ENCODE peak calls at places on chromosomes 3 and 15, in four cellular contexts. E, P, B and C are unnamed samples.

GRCh38 chr3:150605998-150606641 is 3.0 kb downstream of the SELENOT start:
- DNase-seq in B (no peak), P (no peak), E (no peak), C (no peak)

GRCh38 chr3:142947352-142947751 is 16.1 kb downstream of the PAQR9 start:
- DNase-seq in P (no peak), B (peak), E (no peak), C (no peak)

GRCh38 chr3:116276637-116277036 is 168.7 kb downstream of the LSAMP start:
- DNase-seq in E (no peak), P (no peak), B (no peak), C (no peak)

GRCh38 chr15:89662893-89663673 is 7.8 kb upstream of the KIF7 start:
- DNase-seq in B (no peak), P (no peak), E (no peak), C (no peak)

GRCh38 chr3:49906004-49906860 is 2.6 kb upstream of the MST1R start:
- DNase-seq in B (peak), P (no peak), E (peak), C (peak)

GRCh38 chr15:55031732-55032131 is 165.0 kb downstream of the RSL24D1 start:
- DNase-seq in B (no peak), E (no peak), P (no peak), C (no peak)

GRCh38 chr3:23170306-23170705 is 32.8 kb upstream of the UBE2E2 start:
- DNase-seq in B (no peak), P (no peak), E (no peak), C (no peak)

GRCh38 chr15:82021021-82021420 is 24.8 kb downstream of the MEX3B start:
- DNase-seq in B (no peak), P (no peak), E (no peak), C (no peak)

GRCh38 chr15:36544518-36545383 is 34.7 kb upstream of the CDIN1 start:
- DNase-seq in P (no peak), B (no peak), E (no peak), C (no peak)

GRCh38 chr3:139756529-139757103 is 78.8 kb upstream of the NMNAT3 start:
- DNase-seq in B (no peak), P (no peak), E (no peak), C (no peak)

GRCh38 chr15:38073278-38073930 is 139.0 kb downstream of the TMCO5A start:
- DNase-seq in P (no peak), E (no peak), B (no peak), C (peak)

GRCh38 chr15:57662802-57663201 is 43.7 kb upstream of the POLR2M start:
- DNase-seq in E (no peak), P (no peak), B (no peak), C (no peak)

GRCh38 chr3:63351159-63352007 is 73.3 kb downstream of the SYNPR start:
- DNase-seq in B (peak), P (peak), E (peak), C (peak)

GRCh38 chr15:38017721-38018120 is 83.3 kb downstream of the TMCO5A start:
- DNase-seq in E (no peak), P (peak), B (no peak), C (no peak)

GRCh38 chr3:100891033-100891432 is 102.2 kb downstream of the ABI3BP start:
- DNase-seq in B (no peak), E (no peak), P (no peak), C (no peak)

GRCh38 chr15:63238796-63239195 is 38.6 kb upstream of the APH1B start:
- DNase-seq in B (no peak), P (peak), E (peak), C (no peak)

GRCh38 chr3:197082871-197083270 is 53.3 kb upstream of the MELTF start:
- DNase-seq in P (no peak), B (no peak), E (no peak), C (no peak)

GRCh38 chr3:126985143-126985985 is 2.4 kb downstream of the PLXNA1 start:
- DNase-seq in B (peak), E (no peak), P (no peak), C (no peak)

GRCh38 chr15:100704281-100705055 is 102.1 kb downstream of the ASB7 start:
- DNase-seq in E (no peak), B (no peak), P (no peak), C (no peak)

GRCh38 chr15:72237286-72238224 is 6.6 kb upstream of the PKM start:
- DNase-seq in P (peak), B (peak), E (peak), C (peak)

GRCh38 chr3:40247714-40248113 is 61.8 kb upstream of the EIF1B start:
- DNase-seq in B (no peak), P (no peak), E (no peak), C (no peak)

GRCh38 chr3:152222327-152222726 is 46.4 kb upstream of the MBNL1 start:
- DNase-seq in P (no peak), B (no peak), E (no peak), C (no peak)

GRCh38 chr3:143974877-143975238 is 3.2 kb downstream of the DIPK2A start:
- DNase-seq in B (no peak), P (no peak), E (peak), C (no peak)

GRCh38 chr3:66047321-66048050 is 8.8 kb upstream of the MAGI1 start:
- DNase-seq in P (no peak), E (no peak), B (no peak), C (peak)

GRCh38 chr3:155335955-155336354 is 42.5 kb upstream of the STRIT1 start:
- DNase-seq in B (no peak), E (no peak), P (peak), C (no peak)

GRCh38 chr3:16338999-16339398 is 74.0 kb downstream of the OXNAD1 start:
- DNase-seq in E (no peak), P (no peak), B (no peak), C (peak)

GRCh38 chr3:47011371-47011770 is 31.9 kb downstream of the NBEAL2 start:
- DNase-seq in E (no peak), B (no peak), P (no peak), C (no peak)

GRCh38 chr15:41797194-41797593 is 22.9 kb downstream of the MAPKBP1 start:
- DNase-seq in P (no peak), B (no peak), E (no peak), C (no peak)

GRCh38 chr15:40787344-40787841 is 17.6 kb downstream of the C15orf62 start:
- DNase-seq in B (no peak), E (no peak), P (no peak), C (no peak)

GRCh38 chr15:85539491-85539890 is 159.1 kb downstream of the AKAP13 start:
- DNase-seq in E (no peak), P (no peak), B (no peak), C (no peak)

GRCh38 chr3:42503251-42503924 is 945 bp downstream of the VIPR1 start:
- DNase-seq in E (no peak), P (no peak), B (no peak), C (no peak)

GRCh38 chr3:6549296-6549695 is 311.6 kb upstream of the GRM7 start:
- DNase-seq in P (no peak), B (no peak), E (no peak), C (no peak)

GRCh38 chr15:93942140-93942808 is 289.1 kb upstream of the MCTP2 start:
- DNase-seq in B (no peak), P (no peak), E (no peak), C (no peak)
- TF ChIP-seq NFIC in B (no peak), P (no peak), E (no peak), C (no peak)

GRCh38 chr3:111571272-111571671 is 23.9 kb downstream of the ZBED2 start:
- DNase-seq in B (no peak), E (no peak), P (no peak), C (no peak)
- TF ChIP-seq NFIC in B (no peak), E (no peak), P (no peak), C (no peak)

GRCh38 chr3:24287728-24288450 is 206.8 kb downstream of the THRB start:
- DNase-seq in B (no peak), P (no peak), E (no peak), C (no peak)
- TF ChIP-seq NFIC in B (no peak), P (no peak), E (no peak), C (no peak)

GRCh38 chr15:31157644-31158069 is 56.1 kb upstream of the TRPM1 start:
- DNase-seq in P (no peak), B (no peak), E (no peak), C (peak)
- TF ChIP-seq NFIC in P (no peak), B (no peak), E (no peak), C (peak)

DNA sequence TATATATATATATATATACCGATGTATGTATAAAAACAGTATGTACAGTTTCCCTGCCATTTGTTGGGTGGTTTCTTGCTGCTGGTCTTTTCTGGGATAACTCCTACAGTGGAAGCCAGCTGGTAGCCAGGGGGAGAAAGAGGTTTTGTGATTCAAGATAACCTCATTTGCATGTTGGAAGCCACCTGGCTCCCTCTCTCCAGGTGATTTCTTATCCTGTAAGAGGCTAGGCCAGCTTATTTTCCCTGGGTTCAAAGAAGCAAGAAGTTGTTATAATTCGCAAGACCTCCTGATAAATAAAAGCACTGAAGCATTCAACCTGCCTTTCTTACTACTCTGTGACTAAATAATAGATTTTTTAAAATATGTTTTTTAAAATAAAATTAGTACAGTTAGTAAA is 443.3 kb downstream of the VGLL3 start:
- DNase-seq in P (no peak), B (no peak), E (no peak), C (no peak)
- TF ChIP-seq NFIC in P (no peak), B (no peak), E (no peak), C (no peak)

DNA sequence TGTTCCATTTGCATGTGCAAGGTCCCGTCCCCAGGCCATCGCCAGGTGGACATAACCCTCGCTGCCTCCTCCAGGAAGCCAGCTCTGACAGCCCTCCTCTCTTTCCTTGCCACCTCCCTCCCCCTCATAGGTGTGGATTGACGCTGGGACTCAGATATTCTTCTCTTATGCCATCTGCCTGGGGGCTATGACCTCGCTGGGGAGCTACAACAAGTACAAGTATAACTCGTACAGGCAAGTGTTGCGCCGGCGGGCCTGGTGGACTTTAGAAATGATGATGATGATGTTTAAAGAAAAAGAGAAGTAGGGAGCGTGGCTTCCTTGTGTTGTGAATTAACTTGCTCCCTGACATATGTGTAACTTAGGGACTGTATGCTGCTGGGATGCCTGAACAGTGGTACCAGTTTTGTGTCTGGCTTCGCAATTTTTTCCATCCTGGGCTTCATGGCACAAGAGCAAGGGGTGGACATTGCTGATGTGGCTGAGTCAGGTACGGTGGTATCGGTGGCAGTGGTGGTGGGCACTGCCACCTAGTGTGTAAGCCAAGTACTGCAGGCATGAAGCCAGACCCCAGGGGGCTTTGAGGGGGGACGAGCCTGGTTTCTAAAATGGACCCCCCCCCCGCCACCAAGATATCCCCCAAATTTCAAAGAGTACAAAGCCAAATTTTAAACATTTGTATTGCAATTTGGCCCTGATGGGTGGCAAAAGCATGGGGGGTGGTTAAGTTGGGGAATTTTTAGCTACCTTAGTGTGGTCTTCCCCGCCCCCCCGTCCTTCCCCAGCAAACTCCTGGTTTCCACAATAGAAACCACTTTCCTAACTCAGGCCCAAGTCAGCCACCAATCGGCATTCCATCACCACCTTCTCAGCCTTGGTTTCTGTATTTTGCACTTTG is 65.6 kb downstream of the SLC6A6 start:
- DNase-seq in E (peak), B (peak), P (no peak), C (peak)
- TF ChIP-seq NFIC in E (no peak), B (no peak), P (no peak), C (no peak)

GRCh38 chr3:146502887-146503458 is 33.6 kb upstream of the PLSCR2 start:
- DNase-seq in B (no peak), P (no peak), E (no peak), C (no peak)

GRCh38 chr3:146504546-146505197 is 35.3 kb upstream of the PLSCR2 start:
- DNase-seq in P (no peak), E (no peak), B (no peak), C (no peak)

GRCh38 chr3:146501752-146502151 is 32.4 kb upstream of the PLSCR2 start:
- DNase-seq in B (no peak), P (no peak), E (no peak), C (no peak)

GRCh38 chr3:146505496-146505895 is 36.1 kb upstream of the PLSCR2 start:
- DNase-seq in E (no peak), B (no peak), P (no peak), C (no peak)

GRCh38 chr3:146503459-146504202 is 34.3 kb upstream of the PLSCR2 start:
- DNase-seq in B (no peak), P (peak), E (no peak), C (peak)
- TF ChIP-seq NFIC in B (peak), P (peak), E (no peak), C (no peak)

DNA sequence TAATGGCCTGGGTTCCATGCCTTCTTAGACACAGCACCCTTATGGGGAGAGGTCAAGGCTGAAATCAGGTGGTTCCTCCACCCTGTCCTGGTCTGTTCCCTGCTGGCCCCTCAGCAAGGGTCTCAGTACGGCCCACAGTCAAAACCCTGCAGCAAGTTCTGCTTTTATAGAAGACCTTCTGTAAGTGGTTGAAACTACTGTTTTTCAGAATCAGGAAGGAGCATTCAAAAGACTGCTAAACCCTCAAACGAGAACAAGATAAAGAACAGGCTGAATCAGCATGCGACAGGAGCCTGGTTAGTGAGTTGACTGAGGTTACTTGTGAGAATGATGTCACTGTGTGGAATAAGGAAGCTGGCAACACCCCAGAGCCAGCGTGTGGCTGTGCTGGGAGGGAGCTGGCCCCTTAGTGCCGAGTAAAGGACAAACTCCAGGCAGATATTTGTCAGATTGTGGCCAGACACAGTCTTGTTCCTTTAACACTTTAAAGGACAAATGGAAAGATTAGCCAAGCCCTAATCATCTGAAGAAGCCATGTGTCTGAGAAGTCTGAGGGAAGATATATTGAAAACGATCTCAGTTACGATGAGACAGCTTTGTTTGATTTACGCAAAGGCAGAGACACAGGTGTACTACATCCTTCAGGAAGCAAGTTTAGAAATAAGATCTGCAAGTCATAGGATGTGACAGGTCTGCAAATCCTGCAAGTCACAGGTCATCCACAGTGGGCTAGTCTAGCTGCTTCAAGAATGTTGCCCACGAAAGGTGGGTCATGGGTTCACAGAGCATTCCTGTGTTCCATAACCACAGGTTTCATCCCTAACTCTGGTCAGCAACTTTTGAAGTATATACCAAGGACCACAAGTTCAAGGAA is 54.0 kb downstream of the B3GNT5 start:
- DNase-seq in P (peak), E (peak), B (no peak), C (no peak)
- TF ChIP-seq NFIC in P (no peak), E (peak), B (no peak), C (no peak)